ENCODE peak calls at places on chromosomes 6 and 20, in five cellular contexts. C is neuronal stem cell, P is amygdala, Y is Kasumi-1, S is stromal cell of bone marrow. W is an unnamed sample.

GRCh38 chr6:21395121-21395520 is 198.4 kb upstream of the SOX4 start:
- DNase-seq in C (no peak), P (no peak), Y (no peak), S (no peak), W (no peak)

GRCh38 chr6:164347455-164347854 is 932.9 kb downstream of the QKI start:
- DNase-seq in C (no peak), P (no peak), Y (no peak), S (no peak), W (no peak)

GRCh38 chr6:53109612-53110011 is 39.0 kb downstream of the GCM1 start:
- DNase-seq in C (no peak), P (no peak), Y (no peak), S (no peak), W (no peak)

GRCh38 chr6:13194852-13195251 is 133.5 kb downstream of the TBC1D7 start:
- DNase-seq in C (no peak), P (peak), Y (peak), S (peak), W (peak)

GRCh38 chr20:4100679-4101078 is 85.3 kb upstream of the RNF24 start:
- DNase-seq in C (no peak), P (no peak), Y (no peak), S (no peak), W (no peak)

GRCh38 chr20:13424174-13424833 is 203.2 kb downstream of the ISM1 start:
- DNase-seq in C (no peak), P (no peak), Y (no peak), S (no peak), W (no peak)

GRCh38 chr6:136494710-136495109 is 55.5 kb downstream of the MAP7 start:
- DNase-seq in C (no peak), P (no peak), Y (no peak), S (no peak), W (no peak)

GRCh38 chr6:53439556-53439955 is 90.8 kb upstream of the ELOVL5 start:
- DNase-seq in C (no peak), P (no peak), Y (no peak), S (peak), W (no peak)

GRCh38 chr6:56356431-56356830 is 109.1 kb upstream of the COL21A1 start:
- DNase-seq in C (no peak), P (no peak), Y (no peak), S (no peak), W (no peak)

GRCh38 chr6:6699741-6700367 is 111.3 kb downstream of the LY86 start:
- DNase-seq in C (no peak), P (peak), Y (peak), S (peak), W (peak)

GRCh38 chr6:169668203-169668847 is 33.5 kb downstream of the WDR27 start:
- DNase-seq in C (no peak), P (no peak), Y (no peak), S (no peak), W (no peak)

GRCh38 chr6:158231551-158232444 is 63.6 kb downstream of the GTF2H5 start:
- DNase-seq in C (peak), P (peak), Y (peak), S (peak), W (peak)

GRCh38 chr20:35909176-35909575 is 45.1 kb downstream of the SCAND1 start:
- DNase-seq in C (no peak), P (no peak), Y (no peak), S (no peak), W (no peak)

GRCh38 chr20:60804918-60805631 is 447.0 kb upstream of the CDH4 start:
- DNase-seq in C (no peak), P (no peak), Y (no peak), S (no peak), W (no peak)

GRCh38 chr6:10033223-10033829 is 381.5 kb downstream of the TFAP2A start:
- DNase-seq in C (no peak), P (no peak), Y (no peak), S (no peak), W (no peak)

GRCh38 chr6:139124887-139125672 is 9.8 kb upstream of the HECA start:
- DNase-seq in C (no peak), P (no peak), Y (peak), S (peak), W (no peak)